ENCODE peak calls at places on chromosomes 2 and 18, in seven cellular contexts. One of them, this sample, is unnamed.

GRCh38 chr18:11040823-11041712 is 108.3 kb downstream of the PIEZO2 start:
- DNase-seq in iPS-NIHi11: peak; percentile 81
- DNase-seq in naive thymus-derived CD8-positive, alpha-beta T cell: no peak
- DNase-seq in CD8-positive, alpha-beta T cell: peak; percentile 12
- DNase-seq in nephron progenitor cell: peak; percentile 54
- DNase-seq in naive thymus-derived CD4-positive, alpha-beta T cell: no peak
- DNase-seq in EL: peak; percentile 64
- DNase-seq in this sample: no peak

GRCh38 chr2:118696786-118697465 is 150.5 kb downstream of the EN1 start:
- DNase-seq in naive thymus-derived CD8-positive, alpha-beta T cell: no peak
- DNase-seq in iPS-NIHi11: no peak
- DNase-seq in nephron progenitor cell: no peak
- DNase-seq in EL: peak; percentile 28
- DNase-seq in naive thymus-derived CD4-positive, alpha-beta T cell: no peak
- DNase-seq in CD8-positive, alpha-beta T cell: no peak
- DNase-seq in this sample: no peak

GRCh38 chr2:196278491-196278911 is 107.1 kb upstream of the STK17B start:
- DNase-seq in EL: peak; percentile 85
- DNase-seq in CD8-positive, alpha-beta T cell: no peak
- DNase-seq in naive thymus-derived CD8-positive, alpha-beta T cell: no peak
- DNase-seq in nephron progenitor cell: no peak
- DNase-seq in iPS-NIHi11: no peak
- DNase-seq in naive thymus-derived CD4-positive, alpha-beta T cell: no peak
- DNase-seq in this sample: no peak

GRCh38 chr2:80073134-80073561 is 231.4 kb downstream of the LRRTM1 start:
- DNase-seq in nephron progenitor cell: peak; percentile 46
- DNase-seq in CD8-positive, alpha-beta T cell: no peak
- DNase-seq in naive thymus-derived CD4-positive, alpha-beta T cell: no peak
- DNase-seq in iPS-NIHi11: peak; percentile 80
- DNase-seq in EL: peak; percentile 63
- DNase-seq in naive thymus-derived CD8-positive, alpha-beta T cell: peak; percentile 4
- DNase-seq in this sample: no peak

GRCh38 chr2:227374158-227374557 is 4.9 kb downstream of the TM4SF20 start:
- DNase-seq in naive thymus-derived CD8-positive, alpha-beta T cell: no peak
- DNase-seq in EL: peak; percentile 18
- DNase-seq in naive thymus-derived CD4-positive, alpha-beta T cell: no peak
- DNase-seq in nephron progenitor cell: no peak
- DNase-seq in CD8-positive, alpha-beta T cell: no peak
- DNase-seq in iPS-NIHi11: no peak
- DNase-seq in this sample: no peak

GRCh38 chr2:61712060-61712459 is 141.8 kb downstream of the FAM161A start:
- DNase-seq in CD8-positive, alpha-beta T cell: no peak
- DNase-seq in iPS-NIHi11: no peak
- DNase-seq in naive thymus-derived CD8-positive, alpha-beta T cell: no peak
- DNase-seq in EL: no peak
- DNase-seq in naive thymus-derived CD4-positive, alpha-beta T cell: no peak
- DNase-seq in nephron progenitor cell: no peak
- DNase-seq in this sample: no peak

GRCh38 chr2:166932032-166932431 is 43.8 kb downstream of the XIRP2 start:
- DNase-seq in EL: peak; percentile 1
- DNase-seq in naive thymus-derived CD8-positive, alpha-beta T cell: no peak
- DNase-seq in iPS-NIHi11: no peak
- DNase-seq in CD8-positive, alpha-beta T cell: no peak
- DNase-seq in nephron progenitor cell: no peak
- DNase-seq in naive thymus-derived CD4-positive, alpha-beta T cell: no peak
- DNase-seq in this sample: no peak

GRCh38 chr2:134778372-134778771 is 59.6 kb upstream of the TMEM163 start:
- DNase-seq in iPS-NIHi11: peak; percentile 53
- DNase-seq in EL: no peak
- DNase-seq in CD8-positive, alpha-beta T cell: no peak
- DNase-seq in nephron progenitor cell: no peak
- DNase-seq in naive thymus-derived CD8-positive, alpha-beta T cell: no peak
- DNase-seq in naive thymus-derived CD4-positive, alpha-beta T cell: no peak
- DNase-seq in this sample: no peak

GRCh38 chr2:60957643-60958042 is 59.9 kb upstream of the PEX13 start:
- DNase-seq in CD8-positive, alpha-beta T cell: no peak
- DNase-seq in iPS-NIHi11: no peak
- DNase-seq in naive thymus-derived CD8-positive, alpha-beta T cell: no peak
- DNase-seq in nephron progenitor cell: no peak
- DNase-seq in naive thymus-derived CD4-positive, alpha-beta T cell: no peak
- DNase-seq in EL: no peak
- DNase-seq in this sample: no peak

GRCh38 chr2:15984367-15985255 is 44.3 kb downstream of the MYCN start:
- DNase-seq in EL: no peak
- DNase-seq in CD8-positive, alpha-beta T cell: no peak
- DNase-seq in nephron progenitor cell: peak; percentile 42
- DNase-seq in iPS-NIHi11: peak; percentile 53
- DNase-seq in naive thymus-derived CD4-positive, alpha-beta T cell: no peak
- DNase-seq in naive thymus-derived CD8-positive, alpha-beta T cell: no peak
- DNase-seq in this sample: no peak

GRCh38 chr2:44943031-44943692 is 1.7 kb downstream of the SIX3 start:
- DNase-seq in EL: no peak
- DNase-seq in nephron progenitor cell: no peak
- DNase-seq in iPS-NIHi11: no peak
- DNase-seq in naive thymus-derived CD4-positive, alpha-beta T cell: no peak
- DNase-seq in naive thymus-derived CD8-positive, alpha-beta T cell: no peak
- DNase-seq in CD8-positive, alpha-beta T cell: no peak
- DNase-seq in this sample: no peak

GRCh38 chr2:47708801-47709499 is 74.0 kb upstream of the MSH6 start:
- DNase-seq in iPS-NIHi11: no peak
- DNase-seq in CD8-positive, alpha-beta T cell: no peak
- DNase-seq in naive thymus-derived CD4-positive, alpha-beta T cell: no peak
- DNase-seq in EL: no peak
- DNase-seq in nephron progenitor cell: no peak
- DNase-seq in naive thymus-derived CD8-positive, alpha-beta T cell: no peak
- DNase-seq in this sample: peak; percentile 62

GRCh38 chr18:37565985-37566478 is 434 bp upstream of the CELF4 start:
- DNase-seq in nephron progenitor cell: peak; percentile 79
- DNase-seq in iPS-NIHi11: peak; percentile 87
- DNase-seq in EL: peak; percentile 4
- DNase-seq in naive thymus-derived CD8-positive, alpha-beta T cell: no peak
- DNase-seq in CD8-positive, alpha-beta T cell: no peak
- DNase-seq in naive thymus-derived CD4-positive, alpha-beta T cell: no peak
- DNase-seq in this sample: no peak

GRCh38 chr18:50277935-50278334 is 3.4 kb downstream of the MBD1 start:
- DNase-seq in nephron progenitor cell: no peak
- DNase-seq in EL: peak; percentile 67
- DNase-seq in CD8-positive, alpha-beta T cell: no peak
- DNase-seq in naive thymus-derived CD4-positive, alpha-beta T cell: no peak
- DNase-seq in naive thymus-derived CD8-positive, alpha-beta T cell: no peak
- DNase-seq in iPS-NIHi11: no peak
- DNase-seq in this sample: no peak

GRCh38 chr2:237920673-237921072 is 46.1 kb upstream of the UBE2F start:
- DNase-seq in CD8-positive, alpha-beta T cell: no peak
- DNase-seq in naive thymus-derived CD4-positive, alpha-beta T cell: no peak
- DNase-seq in iPS-NIHi11: no peak
- DNase-seq in nephron progenitor cell: no peak
- DNase-seq in EL: peak; percentile 68
- DNase-seq in naive thymus-derived CD8-positive, alpha-beta T cell: no peak
- DNase-seq in this sample: no peak

This sample was measured in B cell.